ENCODE peak calls at places on chromosome 2, in five cellular contexts. K, M, P, W and N are unnamed samples. For H3K9me3, the result is how much of the 10 kb centered on the place peaks cover.

GRCh38 chr2:226758886-226759660 is 40.5 kb downstream of the IRS1 start:
- DNase-seq in W (no peak), M (no peak), P (no peak), K (peak), N (no peak)

GRCh38 chr2:68330691-68331090 is 10.9 kb upstream of the CNRIP1 start:
- DNase-seq in K (no peak), M (no peak), W (no peak), P (no peak), N (no peak)

GRCh38 chr2:142056784-142057183 is 74.0 kb downstream of the LRP1B start:
- DNase-seq in P (no peak), M (no peak), K (no peak), W (no peak), N (no peak)

GRCh38 chr2:73114273-73114867 is 1.6 kb upstream of the RAB11FIP5 start:
- DNase-seq in W (no peak), P (no peak), K (no peak), M (no peak), N (no peak)

GRCh38 chr2:174662459-174662858 is 64.9 kb upstream of the WIPF1 start:
- DNase-seq in P (no peak), M (no peak), K (no peak), W (no peak), N (no peak)

GRCh38 chr2:233365861-233366520 is 11.7 kb downstream of the DGKD start:
- DNase-seq in M (no peak), W (no peak), K (no peak), P (no peak), N (no peak)

GRCh38 chr2:120180066-120180465 is 43.1 kb downstream of the TMEM185B start:
- DNase-seq in W (no peak), M (no peak), K (no peak), P (no peak), N (no peak)

GRCh38 chr2:171553858-171554257 is 31.6 kb downstream of the CYBRD1 start:
- DNase-seq in P (peak), K (no peak), M (peak), W (peak), N (no peak)

GRCh38 chr2:98205901-98206300 is 118.9 kb downstream of the VWA3B start:
- DNase-seq in M (no peak), W (no peak), K (no peak), P (no peak), N (no peak)

GRCh38 chr2:199806179-199806578 is 44.8 kb downstream of the FTCDNL1 start:
- DNase-seq in P (no peak), M (no peak), K (no peak), W (no peak), N (no peak)

GRCh38 chr2:47530105-47530504 is 127.1 kb downstream of the MSH2 start:
- DNase-seq in P (no peak), M (no peak), K (no peak), W (no peak), N (no peak)

GRCh38 chr2:239343946-239344856 is 56.6 kb downstream of the HDAC4 start:
- DNase-seq in P (no peak), K (no peak), M (no peak), W (no peak), N (no peak)

GRCh38 chr2:127469974-127470373 is 51.7 kb downstream of the PROC start:
- DNase-seq in M (no peak), K (no peak), P (no peak), W (no peak), N (no peak)

GRCh38 chr2:130288467-130289403 is 54.0 kb upstream of the IMP4 start:
- DNase-seq in W (no peak), K (no peak), M (no peak), P (no peak), N (peak)

GRCh38 chr2:230865766-230866703 is 1.3 kb downstream of the ITM2C start:
- DNase-seq in P (no peak), W (peak), K (peak), M (peak), N (peak)

GRCh38 chr2:118003396-118003824 is 10.5 kb downstream of the CCDC93 start:
- DNase-seq in P (peak), W (peak), K (no peak), M (peak), N (peak)

GRCh38 chr2:219759801-219760200 is 132.4 kb downstream of the SLC4A3 start:
- DNase-seq in M (no peak), W (no peak), P (no peak), K (no peak), N (no peak)

GRCh38 chr2:100241236-100241635 is 81.1 kb downstream of the LONRF2 start:
- DNase-seq in K (no peak), W (no peak), M (no peak), P (no peak), N (no peak)

DNA sequence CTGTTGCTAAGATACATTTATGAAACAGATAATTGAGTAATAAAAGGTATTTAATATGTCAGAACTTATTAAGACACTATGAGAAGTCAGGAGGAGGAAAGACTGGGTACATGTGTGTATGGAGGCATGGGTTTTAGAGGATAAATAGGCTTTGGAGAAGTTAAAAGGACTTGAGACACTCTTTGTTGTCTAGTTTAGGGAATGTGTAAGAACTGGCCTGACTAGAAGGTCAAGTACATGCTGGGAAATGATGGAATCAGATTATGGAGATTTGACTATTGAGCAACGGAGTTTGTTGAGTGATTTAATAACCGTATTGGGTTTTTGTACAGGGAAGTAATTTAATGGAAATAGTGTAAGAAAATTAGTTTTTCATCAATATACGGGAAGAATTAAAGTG is 28.2 kb upstream of the SPDYA start:
- DNase-seq in P (no peak), W (no peak), K (no peak), M (no peak), N (no peak)
- H3K9me3 ChIP-seq in P (under half), W (under half), K (under half), M (under half), N (under half)

GRCh38 chr2:5144159-5144558 is 548.0 kb upstream of the SOX11 start:
- DNase-seq in P (no peak), K (no peak), W (no peak), M (no peak), N (no peak)

GRCh38 chr2:5145053-5145452 is 547.1 kb upstream of the SOX11 start:
- DNase-seq in K (no peak), W (no peak), P (no peak), M (no peak), N (no peak)

GRCh38 chr2:5145801-5146200 is 546.4 kb upstream of the SOX11 start:
- DNase-seq in M (no peak), P (no peak), K (no peak), W (no peak), N (no peak)

GRCh38 chr2:5140367-5140766 is 551.8 kb upstream of the SOX11 start:
- DNase-seq in K (no peak), W (no peak), M (no peak), P (no peak), N (no peak)
- H3K9me3 ChIP-seq in K (under half), W (under half), M (under half), P (under half), N (under half)

GRCh38 chr2:4483050-4483449 is 779.7 kb downstream of the DCDC2C start:
- DNase-seq in W (no peak), P (no peak), K (no peak), M (no peak), N (no peak)
- H3K9me3 ChIP-seq in W (under half), P (under half), K (under half), M (under half), N (under half)

GRCh38 chr2:82913566-82913965 is 1545.5 kb downstream of the SUCLG1 start:
- DNase-seq in M (no peak), W (no peak), P (no peak), K (no peak), N (no peak)
- H3K9me3 ChIP-seq in M (under half), W (under half), P (under half), K (under half), N (under half)